ENCODE peak calls at places on chromosomes 5 and 9, in seven cellular contexts. B is H9, P is mesendoderm, X is H1, G is IMR-90, F is mesenchymal stem cell, S is neuronal stem cell. J is an unnamed sample.

GRCh38 chr5:116536279-116537161 is 38.1 kb downstream of the SEMA6A start:
- DNase-seq in S (no peak), B (no peak), P (no peak), G (no peak), F (no peak), X (no peak), J (peak; percentile 3)

GRCh38 chr5:166068547-166069335 is 2222.7 kb upstream of the WWC1 start:
- DNase-seq in B (no peak), F (peak; percentile 63), X (no peak), S (no peak), P (no peak), G (no peak), J (no peak)

GRCh38 chr9:88400021-88400420 is 11.8 kb downstream of the SPIN1 start:
- DNase-seq in B (no peak), X (no peak), G (peak; percentile 92), F (peak; percentile 88), S (no peak), P (peak; percentile 44), J (peak; percentile 53)

GRCh38 chr5:93336330-93337110 is 244.5 kb downstream of the NR2F1-AS1 start:
- DNase-seq in B (no peak), X (no peak), S (no peak), G (peak; percentile 45), F (no peak), P (no peak), J (no peak)

GRCh38 chr5:134438641-134439621 is 27.2 kb upstream of the CDKN2AIPNL start:
- DNase-seq in F (peak; percentile 93), X (peak; percentile 76), B (peak; percentile 92), G (peak; percentile 98), P (peak; percentile 93), S (no peak), J (peak; percentile 99)

GRCh38 chr5:164555809-164556208 is 1050.4 kb downstream of the MAT2B start:
- DNase-seq in S (no peak), G (peak; percentile 24), X (no peak), B (no peak), F (peak; percentile 7), P (no peak), J (no peak)

GRCh38 chr5:61796773-61797172 is 464.7 kb downstream of the ZSWIM6 start:
- DNase-seq in G (no peak), X (no peak), P (no peak), S (no peak), F (no peak), B (no peak), J (no peak)

GRCh38 chr9:98330831-98331230 is 75.4 kb upstream of the TBC1D2 start:
- DNase-seq in F (peak; percentile 63), X (no peak), S (no peak), B (no peak), G (peak; percentile 97), P (no peak), J (no peak)

GRCh38 chr9:35728041-35728971 is 3.7 kb downstream of the TLN1 start:
- DNase-seq in F (peak; percentile 86), G (peak; percentile 90), P (peak; percentile 98), S (peak; percentile 72), B (peak; percentile 66), X (no peak), J (peak; percentile 71)

GRCh38 chr9:16277471-16277870 is 593.0 kb downstream of the BNC2 start:
- DNase-seq in F (no peak), B (peak; percentile 15), X (no peak), P (no peak), G (no peak), S (no peak), J (no peak)

GRCh38 chr5:126115230-126115629 is 308.0 kb upstream of the GRAMD2B start:
- DNase-seq in P (no peak), G (no peak), S (no peak), B (no peak), X (no peak), F (no peak), J (no peak)

GRCh38 chr9:89352874-89353649 is 34.8 kb downstream of the SECISBP2 start:
- DNase-seq in S (no peak), F (no peak), B (no peak), P (no peak), X (no peak), G (no peak), J (no peak)

GRCh38 chr5:54558362-54558761 is 40.8 kb downstream of the SNX18 start:
- DNase-seq in X (no peak), B (no peak), P (no peak), S (no peak), F (no peak), G (peak; percentile 51), J (no peak)

GRCh38 chr5:166768536-166768935 is 1522.9 kb upstream of the WWC1 start:
- DNase-seq in S (no peak), X (no peak), F (peak; percentile 52), P (no peak), B (no peak), G (no peak), J (no peak)

GRCh38 chr5:14039063-14039462 is 94.6 kb upstream of the DNAH5 start:
- DNase-seq in B (no peak), F (peak; percentile 46), S (no peak), X (no peak), G (peak; percentile 51), P (no peak), J (peak; percentile 38)

GRCh38 chr5:178403351-178403750 is 170.7 kb upstream of the PHYKPL start:
- DNase-seq in F (no peak), X (no peak), G (no peak), S (no peak), P (no peak), B (no peak), J (no peak)

GRCh38 chr9:36566813-36567217 is 5.9 kb upstream of the MELK start:
- DNase-seq in X (no peak), G (peak; percentile 25), F (no peak), S (no peak), P (no peak), B (no peak), J (no peak)

GRCh38 chr9:89732295-89732951 is 127.6 kb downstream of the GADD45G start:
- DNase-seq in F (peak; percentile 58), S (no peak), B (no peak), X (no peak), P (no peak), G (no peak), J (no peak)

GRCh38 chr5:100901851-100902341 is 1.2 kb downstream of the ST8SIA4 start:
- DNase-seq in F (no peak), X (no peak), G (no peak), B (no peak), P (peak; percentile 84), S (peak; percentile 26), J (peak; percentile 74)

GRCh38 chr5:2093859-2094615 is 211.3 kb upstream of the IRX4 start:
- DNase-seq in S (no peak), P (no peak), F (no peak), G (no peak), X (no peak), B (no peak), J (no peak)

GRCh38 chr5:177361418-177362101 is 3.8 kb downstream of the RGS14 start:
- DNase-seq in B (no peak), F (no peak), G (no peak), X (no peak), S (no peak), P (no peak), J (no peak)

GRCh38 chr5:111461261-111461671 is 51.1 kb downstream of the STARD4 start:
- DNase-seq in S (peak; percentile 31), X (peak; percentile 36), G (peak; percentile 25), F (peak; percentile 52), B (peak; percentile 66), P (peak; percentile 72), J (peak; percentile 61)

GRCh38 chr5:40687316-40687715 is 7.6 kb downstream of the PTGER4 start:
- DNase-seq in G (no peak), F (no peak), S (no peak), B (no peak), X (no peak), P (no peak), J (no peak)

GRCh38 chr5:176994460-176995121 is 12.0 kb downstream of the UIMC1 start:
- DNase-seq in B (no peak), S (no peak), X (no peak), G (peak; percentile 60), P (peak; percentile 43), F (peak; percentile 57), J (peak; percentile 97)

GRCh38 chr5:90844931-90845330 is 286.3 kb downstream of the ADGRV1 start:
- DNase-seq in P (no peak), B (no peak), F (no peak), G (no peak), S (no peak), X (no peak), J (no peak)

GRCh38 chr5:90843443-90843842 is 284.8 kb downstream of the ADGRV1 start:
- DNase-seq in X (no peak), G (no peak), S (no peak), B (no peak), P (no peak), F (no peak), J (no peak)
- H3K18ac ChIP-seq in X (no peak overlapping the region), G (no peak overlapping the region), S (no peak overlapping the region), B (no peak overlapping the region), P (no peak overlapping the region), F (no peak overlapping the region), J (no peak overlapping the region)

GRCh38 chr5:112473989-112474388 is 54.9 kb upstream of the EPB41L4A start:
- DNase-seq in B (no peak), G (no peak), P (no peak), S (no peak), F (no peak), X (no peak), J (no peak)
- H3K18ac ChIP-seq in B (no peak overlapping the region), G (no peak overlapping the region), P (no peak overlapping the region), S (no peak overlapping the region), F (no peak overlapping the region), X (no peak overlapping the region), J (no peak overlapping the region)

GRCh38 chr5:143068712-143069111 is 298.5 kb downstream of the ARHGAP26 start:
- DNase-seq in X (no peak), G (no peak), B (no peak), F (no peak), S (no peak), P (no peak), J (no peak)
- H3K18ac ChIP-seq in X (no peak overlapping the region), G (peak overlapping the region; percentile 25), B (no peak overlapping the region), F (no peak overlapping the region), S (no peak overlapping the region), P (no peak overlapping the region), J (no peak overlapping the region)

DNA sequence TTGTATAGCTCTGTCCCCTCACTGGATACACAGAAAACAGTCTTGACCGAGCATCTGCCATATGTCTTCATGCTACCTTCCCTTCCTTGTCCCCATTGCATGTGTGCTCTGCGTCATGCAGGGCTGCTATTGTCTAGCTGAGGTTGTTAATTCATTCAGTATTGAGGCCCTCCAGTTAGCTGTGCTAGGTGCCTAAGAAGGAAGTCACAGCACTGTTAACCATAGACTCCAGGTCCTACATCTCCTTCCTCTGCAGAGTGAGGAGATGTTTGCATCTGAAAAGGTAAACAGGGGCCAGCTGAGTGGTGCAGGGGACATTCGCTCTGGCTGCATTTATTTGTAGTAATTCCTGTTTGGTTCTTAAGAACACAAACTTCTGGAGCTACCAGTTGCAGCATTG is 48.2 kb downstream of the SLC1A3 start:
- DNase-seq in F (no peak), S (no peak), G (no peak), P (no peak), X (no peak), B (peak; percentile 32), J (no peak)
- H3K18ac ChIP-seq in F (no peak overlapping the region), S (no peak overlapping the region), G (no peak overlapping the region), P (no peak overlapping the region), X (no peak overlapping the region), B (no peak overlapping the region), J (no peak overlapping the region)

DNA sequence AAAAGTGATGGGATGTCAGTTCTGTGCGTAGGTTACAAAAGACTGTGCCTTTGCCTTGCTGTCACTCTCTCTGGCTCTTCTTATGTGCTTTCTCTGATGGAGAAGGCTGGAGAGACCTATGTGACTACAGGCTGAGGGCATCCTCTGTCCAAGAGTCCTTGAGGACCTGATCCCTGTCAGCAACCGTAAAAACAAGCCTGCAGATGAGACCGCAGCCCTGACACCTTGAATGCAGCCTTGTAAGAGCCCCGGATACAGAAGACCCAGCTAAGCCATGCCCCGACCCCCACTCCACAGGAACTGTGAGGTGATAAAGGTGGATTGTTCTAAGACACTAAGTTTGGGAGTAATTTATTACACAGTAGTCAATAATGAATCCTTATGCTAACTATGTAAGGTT is 32.6 kb upstream of the FRRS1L start:
- DNase-seq in X (no peak), F (no peak), S (no peak), G (no peak), P (no peak), B (no peak), J (no peak)
- H3K18ac ChIP-seq in X (no peak overlapping the region), F (no peak overlapping the region), S (no peak overlapping the region), G (no peak overlapping the region), P (no peak overlapping the region), B (no peak overlapping the region), J (no peak overlapping the region)